ENCODE peak calls at places on chromosomes 4 and X, in five cellular contexts. U is retina; X is SK-N-SH; P is activated T-cell treated with anti-CD3 and anti-CD28 coated beads, Interleukin-2, amount 50 U/mL, for 24 hours; Y is mesothelial cell of epicardium. J is an unnamed sample.
A peak's percentile ranks its signal among the peaks of the same experiment; 100 is the strongest.

GRCh38 chr4:53507671-53508286 is 83.5 kb downstream of the LNX1 start:
- DNase-seq in U (no peak), X (no peak), P (no peak), Y (no peak), J (no peak)

GRCh38 chr4:53640576-53641459 is 49.5 kb upstream of the LNX1 start:
- DNase-seq in U (peak; percentile 27), X (no peak), P (no peak), Y (no peak), J (no peak)

GRCh38 chr4:148270600-148270999 is 171.6 kb downstream of the NR3C2 start:
- DNase-seq in U (no peak), X (no peak), P (no peak), Y (no peak), J (no peak)

GRCh38 chr4:5990446-5991160 is 27.6 kb downstream of the C4orf50 start:
- DNase-seq in U (no peak), X (no peak), P (no peak), Y (no peak), J (no peak)

GRCh38 chr4:96356591-96357360 is 516.9 kb downstream of the PDHA2 start:
- DNase-seq in U (no peak), X (no peak), P (no peak), Y (no peak), J (no peak)

GRCh38 chrX:95145848-95146540 is 1472.0 kb downstream of the FAM133A start:
- DNase-seq in U (no peak), X (no peak), P (no peak), Y (no peak), J (no peak)

GRCh38 chr4:158211288-158211687 is 1.0 kb downstream of the TMEM144 start:
- DNase-seq in U (no peak), X (no peak), P (no peak), Y (no peak), J (no peak)

GRCh38 chrX:151370906-151371305 is 26.1 kb upstream of the VMA21 start:
- DNase-seq in U (no peak), X (peak; percentile 32), P (no peak), Y (no peak), J (peak; percentile 50)

GRCh38 chr4:25308761-25309160 is 3.8 kb upstream of the ZCCHC4 start:
- DNase-seq in U (no peak), X (no peak), P (no peak), Y (no peak), J (no peak)

GRCh38 chrX:151977009-151977408 is 2.5 kb upstream of the GABRE start:
- DNase-seq in U (no peak), X (no peak), P (no peak), Y (no peak), J (no peak)

GRCh38 chrX:30302957-30303356 is 6.2 kb downstream of the NR0B1 start:
- DNase-seq in U (no peak), X (no peak), P (no peak), Y (no peak), J (no peak)

GRCh38 chrX:154329284-154329683 is 33.7 kb downstream of the TKTL1 start:
- DNase-seq in U (no peak), X (no peak), P (no peak), Y (no peak), J (no peak)

GRCh38 chr4:176525576-176525975 is 205.8 kb downstream of the SPCS3 start:
- DNase-seq in U (no peak), X (no peak), P (no peak), Y (no peak), J (no peak)

GRCh38 chrX:130170752-130171445 is 863 bp upstream of the RAB33A start:
- DNase-seq in U (peak; percentile 90), X (peak; percentile 83), P (peak; percentile 75), Y (peak; percentile 34), J (no peak)

GRCh38 chr4:70734168-70734954 is 12.6 kb downstream of the RUFY3 start:
- DNase-seq in U (no peak), X (no peak), P (no peak), Y (no peak), J (no peak)

GRCh38 chr4:148007303-148007702 is 275.4 kb downstream of the ARHGAP10 start:
- DNase-seq in U (no peak), X (no peak), P (no peak), Y (no peak), J (peak; percentile 26)

GRCh38 chrX:40199704-40200103 is 101.9 kb upstream of the BCOR start:
- DNase-seq in U (no peak), X (no peak), P (no peak), Y (no peak), J (no peak)

GRCh38 chrX:94758130-94758529 is 1084.1 kb downstream of the FAM133A start:
- DNase-seq in U (no peak), X (no peak), P (no peak), Y (no peak), J (no peak)

GRCh38 chr4:40264995-40265909 is 68.4 kb downstream of the RHOH start:
- DNase-seq in U (peak; percentile 61), X (peak; percentile 67), P (peak; percentile 61), Y (peak; percentile 24), J (no peak)

GRCh38 chr4:122052714-122053113 is 99.4 kb upstream of the BLTP1 start:
- DNase-seq in U (no peak), X (no peak), P (no peak), Y (no peak), J (no peak)

GRCh38 chr4:152255437-152255836 is 280.5 kb downstream of the FBXW7 start:
- DNase-seq in U (no peak), X (no peak), P (peak; percentile 54), Y (no peak), J (no peak)

GRCh38 chr4:188867796-188868195 is 728.6 kb downstream of the TRIML1 start:
- DNase-seq in U (no peak), X (no peak), P (no peak), Y (no peak), J (no peak)

GRCh38 chr4:48033825-48034413 is 17.3 kb downstream of the NIPAL1 start:
- DNase-seq in U (no peak), X (peak; percentile 40), P (peak; percentile 65), Y (no peak), J (peak; percentile 12)

GRCh38 chr4:164508836-164509235 is 245.1 kb upstream of the SMIM31 start:
- DNase-seq in U (no peak), X (no peak), P (no peak), Y (no peak), J (no peak)

GRCh38 chrX:44175455-44175854 is 168.0 kb downstream of the EFHC2 start:
- DNase-seq in U (no peak), X (no peak), P (no peak), Y (no peak), J (no peak)

GRCh38 chr4:182923376-182923775 is 6.2 kb upstream of the DCTD start:
- DNase-seq in U (no peak), X (no peak), P (no peak), Y (no peak), J (no peak)

GRCh38 chr4:113468165-113469022 is 293.1 kb downstream of the CAMK2D start:
- DNase-seq in U (no peak), X (peak; percentile 3), P (peak; percentile 37), Y (no peak), J (peak; percentile 7)

GRCh38 chr4:1249731-1250526 is 999 bp upstream of the CTBP1 start:
- DNase-seq in U (peak; percentile 66), X (peak; percentile 13), P (peak; percentile 84), Y (no peak), J (peak; percentile 3)

GRCh38 chr4:186820371-186820990 is 96.8 kb upstream of the FAT1 start:
- DNase-seq in U (peak; percentile 25), X (peak; percentile 10), P (no peak), Y (peak; percentile 56), J (no peak)

GRCh38 chr4:574346-575161 is 1.5 kb downstream of the TMEM271 start:
- DNase-seq in U (no peak), X (no peak), P (no peak), Y (no peak), J (no peak)

GRCh38 chr4:184983660-184984356 is 34.5 kb upstream of the HELT start:
- DNase-seq in U (peak; percentile 65), X (peak; percentile 95), P (peak; percentile 77), Y (peak; percentile 36), J (peak; percentile 46)

GRCh38 chr4:148215202-148215601 is 227.0 kb downstream of the NR3C2 start:
- DNase-seq in U (no peak), X (no peak), P (no peak), Y (no peak), J (no peak)

GRCh38 chrX:123436512-123436911 is 252.4 kb downstream of the GRIA3 start:
- DNase-seq in U (no peak), X (no peak), P (no peak), Y (no peak), J (no peak)

GRCh38 chr4:40309250-40309774 is 25.8 kb upstream of the CHRNA9 start:
- DNase-seq in U (peak; percentile 84), X (peak; percentile 70), P (peak; percentile 91), Y (peak; percentile 67), J (peak; percentile 69)

GRCh38 chrX:82196866-82197265 is 995.0 kb downstream of the SH3BGRL start:
- DNase-seq in U (no peak), X (no peak), P (no peak), Y (no peak), J (no peak)

GRCh38 chr4:54281060-54281781 is 52.1 kb downstream of the PDGFRA start:
- DNase-seq in U (no peak), X (no peak), P (no peak), Y (no peak), J (no peak)